ENCODE peak calls at places on chromosomes 16 and 17, in four cellular contexts. V, W, P and G are unnamed samples. For H3K4me1 and H3K36me3, the result is how much of the 10 kb centered on the place peaks cover.

GRCh38 chr16:78291642-78292041 is 192.2 kb downstream of the WWOX start:
- DNase-seq in V (no peak), W (no peak), P (peak), G (no peak)

GRCh38 chr16:11133344-11133921 is 122.6 kb downstream of the SOCS1 start:
- DNase-seq in V (peak), W (peak), P (no peak), G (no peak)

GRCh38 chr17:4201231-4201630 is 58.2 kb downstream of the CYB5D2 start:
- DNase-seq in V (peak), W (no peak), P (no peak), G (no peak)

GRCh38 chr16:89163297-89163696 is 8.3 kb upstream of the CDH15 start:
- DNase-seq in V (no peak), W (no peak), P (no peak), G (no peak)

GRCh38 chr16:6615661-6616060 is 717.0 kb upstream of the RBFOX1 start:
- DNase-seq in V (no peak), W (no peak), P (no peak), G (no peak)

GRCh38 chr17:68993112-68993511 is 37.9 kb upstream of the ABCA8 start:
- DNase-seq in V (peak), W (no peak), P (no peak), G (no peak)

GRCh38 chr17:28326114-28326513 is 7.1 kb downstream of the TMEM97 start:
- DNase-seq in V (no peak), W (no peak), P (no peak), G (peak)

GRCh38 chr17:42809250-42809649 is 10.6 kb downstream of the CNTD1 start:
- DNase-seq in V (peak), W (no peak), P (no peak), G (no peak)

GRCh38 chr16:75379911-75380847 is 53.1 kb downstream of the CFDP1 start:
- DNase-seq in V (no peak), W (no peak), P (no peak), G (no peak)

GRCh38 chr17:42578282-42578869 is 847 bp upstream of the PSMC3IP start:
- DNase-seq in V (peak), W (peak), P (peak), G (peak)

GRCh38 chr16:48434653-48435318 is 49.6 kb upstream of the SIAH1 start:
- DNase-seq in V (peak), W (no peak), P (no peak), G (no peak)

GRCh38 chr16:55001931-55002330 is 71.3 kb downstream of the IRX5 start:
- DNase-seq in V (no peak), W (no peak), P (no peak), G (no peak)

GRCh38 chr17:21679256-21680146 is 12.8 kb upstream of the KCNJ18 start:
- DNase-seq in V (no peak), W (no peak), P (no peak), G (no peak)

GRCh38 chr17:45233423-45233924 is 11.8 kb downstream of the FMNL1 start:
- DNase-seq in V (no peak), W (no peak), P (no peak), G (peak)

GRCh38 chr17:82889496-82890338 is 49.9 kb upstream of the ZNF750 start:
- DNase-seq in V (no peak), W (peak), P (no peak), G (peak)

GRCh38 chr16:29808219-29808900 is 2.0 kb downstream of the MAZ start:
- DNase-seq in V (no peak), W (no peak), P (no peak), G (no peak)
- H3K4me1 ChIP-seq in V (under half), W (under half), P (under half), G (under half)

GRCh38 chr17:75271233-75271954 is 363 bp upstream of the MIF4GD start:
- DNase-seq in V (no peak), W (peak), P (peak), G (peak)
- H3K36me3 ChIP-seq in V (under half), W (under half), P (under half), G (under half)

DNA sequence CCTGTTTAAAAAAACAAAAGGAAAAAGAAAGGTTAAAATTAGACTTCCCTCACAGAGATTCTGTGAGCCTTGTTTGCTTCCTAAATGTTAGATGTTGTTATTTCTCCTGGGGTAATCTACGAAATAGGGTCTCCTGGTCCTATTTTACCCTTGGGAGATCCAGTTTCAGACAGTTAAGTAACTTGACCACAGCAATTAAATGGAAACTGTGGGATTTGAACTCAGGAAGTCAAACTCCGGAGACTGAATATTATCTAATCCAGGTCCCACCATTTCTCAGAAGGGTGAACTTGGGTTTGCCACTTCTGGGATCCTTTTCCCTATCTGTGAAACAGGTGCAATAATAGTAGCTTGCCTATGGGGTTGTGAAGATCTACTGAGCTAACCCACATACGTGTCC is 6.4 kb upstream of the TMC5 start:
- DNase-seq in V (no peak), W (no peak), P (no peak), G (no peak)
- H3K9ac ChIP-seq in V (no peak), W (no peak), P (no peak), G (no peak)

DNA sequence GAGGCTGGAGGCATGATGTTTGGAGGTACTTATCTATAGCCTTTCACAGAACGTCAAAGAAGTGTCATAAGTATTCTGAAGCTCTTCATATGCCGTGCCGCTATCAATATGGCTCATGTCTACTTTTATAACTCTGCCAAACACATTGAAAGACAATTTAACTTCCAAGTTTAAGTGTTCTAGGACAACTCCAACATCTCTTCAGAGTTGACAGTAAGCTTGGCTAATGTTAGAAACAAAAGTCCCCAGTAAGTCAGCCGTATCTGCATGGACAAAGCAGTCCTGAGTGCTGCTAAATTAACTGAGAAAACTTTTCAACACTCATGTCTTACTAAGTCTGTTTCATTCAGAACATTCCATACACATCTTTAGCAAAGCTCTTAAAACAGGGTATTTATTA is 32.2 kb downstream of the GRB2 start:
- DNase-seq in V (no peak), W (no peak), P (no peak), G (no peak)
- H3K4me1 ChIP-seq in V (under half), W (under half), P (under half), G (under half)

DNA sequence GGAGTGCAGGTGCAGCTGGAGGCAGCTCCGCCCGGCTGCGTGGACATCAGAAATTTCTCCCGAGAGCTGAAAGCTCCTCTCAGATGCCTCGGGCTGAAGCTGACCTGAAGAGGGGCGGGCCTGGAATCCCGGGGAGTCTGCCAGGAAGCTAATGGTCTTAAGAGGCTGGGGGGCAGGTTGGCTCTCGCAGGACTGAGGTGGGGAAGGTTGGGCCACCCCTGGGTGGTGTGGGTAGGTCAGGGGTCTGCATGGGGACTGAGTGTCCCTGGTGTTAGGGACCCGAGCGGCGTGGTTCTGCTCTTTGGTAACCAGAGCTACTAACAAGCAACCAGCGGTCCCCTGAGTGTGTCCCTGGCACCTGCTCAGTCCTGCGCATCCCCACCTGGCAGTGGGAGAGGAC is 3.5 kb downstream of the CHMP6 start:
- DNase-seq in V (no peak), W (no peak), P (no peak), G (no peak)
- H3K36me3 ChIP-seq in V (under half), W (under half), P (under half), G (under half)

DNA sequence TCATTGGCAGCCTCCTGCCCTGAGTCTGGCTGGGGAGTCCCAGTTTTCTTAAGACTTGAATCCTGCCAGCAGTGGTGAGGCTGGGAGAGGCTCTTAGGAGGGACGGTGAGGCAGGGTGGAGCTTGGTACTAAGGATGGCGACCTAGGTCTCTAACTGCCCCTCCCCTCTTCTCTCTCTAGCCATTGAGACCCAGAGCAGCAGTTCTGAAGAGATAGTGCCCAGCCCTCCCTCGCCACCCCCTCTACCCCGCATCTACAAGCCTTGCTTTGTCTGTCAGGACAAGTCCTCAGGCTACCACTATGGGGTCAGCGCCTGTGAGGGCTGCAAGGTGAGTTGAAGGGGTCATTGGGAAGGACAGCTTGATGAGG is 16.4 kb downstream of the GJD3 start:
- DNase-seq in V (no peak), W (no peak), P (no peak), G (peak)
- H3K9ac ChIP-seq in V (no peak), W (peak), P (no peak), G (no peak)

DNA sequence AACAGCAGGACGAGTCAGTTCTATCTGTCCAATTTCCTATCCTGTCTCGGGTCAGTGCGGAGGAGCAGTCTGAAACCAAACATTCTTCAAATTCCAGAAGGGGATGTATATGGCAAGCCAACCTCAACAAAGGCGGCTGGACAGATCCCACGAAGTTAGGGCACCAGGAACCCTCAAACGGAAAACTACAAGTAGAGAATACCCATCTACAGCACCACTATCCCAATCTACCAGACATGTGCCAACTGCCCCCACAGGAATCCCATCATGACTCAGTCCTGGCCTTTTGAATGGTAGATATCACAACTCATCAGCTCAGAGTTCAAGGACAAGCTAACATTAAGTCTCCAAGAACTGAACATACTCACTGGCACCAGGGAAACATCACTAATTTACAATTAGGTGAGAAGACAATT is 2.3 kb downstream of the NAT9 start:
- DNase-seq in V (peak), W (no peak), P (no peak), G (no peak)
- H3K4me1 ChIP-seq in V (under half), W (under half), P (under half), G (under half)

DNA sequence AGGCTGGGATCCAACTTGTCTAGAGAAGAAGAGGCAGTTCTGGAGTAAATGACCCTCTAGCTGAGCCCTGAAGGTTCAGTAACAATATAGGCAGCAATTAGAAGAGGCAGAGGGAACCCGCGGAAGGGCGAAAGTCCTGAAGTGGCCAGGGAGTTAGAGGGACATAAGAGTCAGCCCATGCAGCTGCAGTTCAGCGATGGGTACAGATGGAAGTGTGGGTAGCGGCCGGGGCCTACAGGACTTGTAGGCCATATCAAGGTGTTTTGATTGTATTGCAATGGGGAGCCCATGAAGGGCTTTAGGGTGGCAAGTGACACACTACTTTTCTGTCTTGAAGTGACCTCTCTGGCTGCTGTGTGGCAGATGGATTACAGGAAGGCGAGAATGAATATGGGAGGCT is 3.0 kb downstream of the ELAC2 start:
- DNase-seq in V (no peak), W (no peak), P (no peak), G (no peak)
- H3K36me3 ChIP-seq in V (under half), W (under half), P (under half), G (half or more)

DNA sequence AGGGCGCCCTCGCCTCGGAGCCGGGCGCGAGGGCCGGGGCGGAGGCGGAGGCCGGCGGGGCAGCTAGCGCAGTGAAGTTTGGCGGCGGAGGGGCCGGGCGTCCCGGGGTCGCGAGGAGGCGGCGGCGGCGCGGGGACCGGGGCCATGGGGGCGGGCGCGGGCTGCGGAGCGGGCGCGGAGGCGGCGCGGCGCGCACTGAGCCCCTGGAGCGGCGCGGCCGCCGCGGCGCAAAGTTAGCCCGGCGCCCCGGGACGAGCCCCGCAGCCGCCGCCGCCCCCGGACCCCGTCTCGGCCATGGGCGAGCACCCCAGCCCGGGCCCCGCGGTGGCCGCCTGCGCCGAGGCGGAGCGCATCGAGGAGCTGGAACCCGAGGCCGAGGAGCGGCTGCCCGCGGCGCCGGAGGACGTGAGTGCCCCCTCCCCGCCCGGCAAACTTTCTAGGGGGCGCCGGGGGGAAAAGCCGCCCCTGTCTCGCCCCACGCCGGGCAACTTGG is 310 bp downstream of the RHBDL3 start:
- DNase-seq in V (no peak), W (no peak), P (no peak), G (peak)
- H3K9ac ChIP-seq in V (no peak), W (peak), P (no peak), G (no peak)

GRCh38 chr17:2213291-2213960 is 90.2 kb downstream of the SMG6 start:
- DNase-seq in V (peak), W (no peak), P (no peak), G (no peak)
- H3K4me1 ChIP-seq in V (under half), W (under half), P (under half), G (under half)